ENCODE peak calls at places on chromosomes 5 and 9, in eight cellular contexts. P is aorta, B is fibroblast of lung, D is iPS DF 6.9, R is astrocyte, K is hepatocyte, X is transverse colon, A is AG04450. G is an unnamed sample.

GRCh38 chr5:77620404-77620803 is 18.1 kb downstream of the OTP start:
- DNase-seq in K (peak), D (no peak), X (no peak), P (no peak), A (no peak), B (no peak), R (no peak), G (no peak)

GRCh38 chr9:101047848-101048402 is 19.4 kb downstream of the PLPPR1 start:
- DNase-seq in K (no peak), P (no peak), B (no peak), A (no peak), R (no peak), X (no peak), D (no peak), G (no peak)

GRCh38 chr9:128414461-128414860 is 6.2 kb upstream of the CERCAM start:
- DNase-seq in P (no peak), K (peak), X (no peak), A (no peak), D (no peak), B (no peak), R (no peak), G (no peak)

GRCh38 chr9:71145179-71145578 is 23.8 kb upstream of the TRPM3 start:
- DNase-seq in B (no peak), K (peak), X (no peak), D (no peak), P (no peak), R (no peak), A (no peak), G (no peak)

GRCh38 chr5:141039517-141039916 is 11.7 kb upstream of the PCDHB1 start:
- DNase-seq in D (no peak), A (no peak), K (peak), P (no peak), R (no peak), X (no peak), B (no peak), G (no peak)

GRCh38 chr9:128928624-128929023 is 7.8 kb downstream of the PHYHD1 start:
- DNase-seq in X (no peak), A (no peak), D (no peak), B (no peak), R (no peak), P (no peak), K (no peak), G (no peak)

GRCh38 chr9:124137944-124138335 is 119.8 kb upstream of the NEK6 start:
- DNase-seq in B (no peak), R (no peak), K (no peak), A (no peak), P (no peak), D (no peak), X (no peak), G (no peak)

GRCh38 chr5:160305319-160305718 is 7.0 kb downstream of the CCNJL start:
- DNase-seq in R (no peak), K (no peak), D (no peak), A (no peak), P (no peak), B (no peak), X (no peak), G (no peak)

GRCh38 chr5:76337949-76338589 is 65.0 kb upstream of the IQGAP2 start:
- DNase-seq in D (peak), R (peak), B (peak), A (peak), X (peak), P (no peak), K (peak), G (no peak)

GRCh38 chr9:133844876-133845658 is 106.9 kb upstream of the SARDH start:
- DNase-seq in K (peak), X (peak), P (peak), B (peak), R (peak), A (no peak), D (no peak), G (peak)

GRCh38 chr9:97781902-97782301 is 71.1 kb upstream of the FOXE1 start:
- DNase-seq in B (no peak), K (no peak), D (no peak), A (no peak), X (no peak), P (no peak), R (no peak), G (no peak)

GRCh38 chr9:124006448-124007156 is 5.0 kb upstream of the LHX2 start:
- DNase-seq in A (no peak), P (no peak), R (no peak), D (no peak), B (no peak), X (no peak), K (no peak), G (no peak)

GRCh38 chr9:94806307-94806893 is 79.9 kb downstream of the AOPEP start:
- DNase-seq in B (no peak), A (no peak), K (peak), X (no peak), P (no peak), D (no peak), R (no peak), G (no peak)

GRCh38 chr9:79611091-79611614 is 39.4 kb downstream of the TLE4 start:
- DNase-seq in B (peak), R (peak), K (no peak), A (peak), X (no peak), D (no peak), P (no peak), G (no peak)

GRCh38 chr5:56594821-56595220 is 220.5 kb upstream of the MAP3K1 start:
- DNase-seq in R (no peak), B (no peak), P (no peak), X (no peak), A (no peak), D (no peak), K (no peak), G (no peak)

GRCh38 chr9:89786650-89787049 is 181.8 kb downstream of the GADD45G start:
- DNase-seq in D (no peak), R (no peak), A (no peak), B (peak), X (peak), P (no peak), K (no peak), G (no peak)

GRCh38 chr5:160165137-160166068 is 46.2 kb upstream of the PWWP2A start:
- DNase-seq in A (peak), X (peak), D (peak), P (peak), B (peak), K (peak), R (peak), G (peak)

GRCh38 chr9:76704601-76705204 is 59.5 kb upstream of the PCA3 start:
- DNase-seq in P (no peak), X (no peak), R (peak), D (peak), K (peak), B (peak), A (peak), G (no peak)

GRCh38 chr9:95857122-95857521 is 18.4 kb upstream of the ERCC6L2 start:
- DNase-seq in X (no peak), K (peak), P (no peak), D (no peak), R (peak), B (peak), A (peak), G (no peak)

GRCh38 chr5:52840286-52841050 is 52.8 kb downstream of the ITGA1 start:
- DNase-seq in R (peak), B (peak), X (no peak), D (no peak), K (no peak), A (no peak), P (no peak), G (no peak)

GRCh38 chr5:150578781-150579461 is 61.5 kb upstream of the SYNPO start:
- DNase-seq in P (peak), A (no peak), D (no peak), X (no peak), R (no peak), B (no peak), K (no peak), G (no peak)

GRCh38 chr9:134304306-134304705 is 21.9 kb upstream of the RXRA start:
- DNase-seq in B (no peak), P (peak), K (no peak), R (no peak), X (no peak), D (no peak), A (no peak), G (peak)

GRCh38 chr5:131628990-131629389 is 6.0 kb downstream of the RAPGEF6 start:
- DNase-seq in R (peak), X (peak), D (no peak), P (no peak), K (no peak), A (no peak), B (no peak), G (no peak)

GRCh38 chr9:110278080-110278707 is 21.9 kb upstream of the TXN start:
- DNase-seq in X (no peak), B (no peak), P (no peak), D (no peak), A (no peak), K (no peak), R (peak), G (no peak)

GRCh38 chr5:159732220-159732619 is 184.1 kb upstream of the ADRA1B start:
- DNase-seq in B (no peak), X (no peak), R (peak), A (no peak), K (no peak), P (no peak), D (no peak), G (no peak)

GRCh38 chr9:115883467-115884329 is 269.9 kb upstream of the PAPPA start:
- DNase-seq in K (peak), B (peak), X (no peak), P (no peak), R (peak), A (peak), D (peak), G (no peak)

DNA sequence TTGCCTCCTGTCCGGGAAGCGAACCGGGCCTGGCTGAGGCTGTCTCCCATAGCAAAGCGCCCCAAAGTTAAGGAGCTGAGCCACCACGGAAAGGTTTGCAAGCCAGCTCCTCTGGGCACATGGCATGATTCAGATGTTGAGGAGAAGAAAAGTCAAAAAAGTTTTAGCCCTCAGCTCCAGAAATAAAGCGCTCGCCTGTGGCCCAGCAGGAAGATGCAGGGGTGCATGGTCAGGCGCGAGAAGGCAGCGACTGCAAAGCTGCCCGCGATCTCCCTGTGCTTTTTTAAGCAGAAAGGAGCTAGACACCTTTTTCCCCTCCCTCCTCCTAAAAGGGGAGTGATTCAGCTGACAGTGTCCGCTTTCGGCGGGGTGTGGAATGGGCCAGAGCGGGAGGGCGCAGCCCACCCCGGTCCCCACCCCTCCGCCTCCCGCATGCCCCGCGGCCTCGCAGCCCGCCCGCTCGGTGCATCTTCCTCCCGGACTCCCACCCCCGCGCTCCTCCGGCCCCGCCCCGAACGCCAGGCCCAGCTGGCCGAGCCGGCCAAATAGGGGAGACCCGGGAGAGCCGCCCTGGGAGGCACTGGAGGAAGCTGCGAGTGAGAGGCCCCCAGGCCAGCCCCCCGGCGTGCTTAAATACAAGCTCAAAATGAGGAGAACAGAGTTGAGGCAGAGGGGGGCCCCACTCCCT is at the start of gene ADAMTS12:
- DNase-seq in D (no peak), R (peak), A (peak), K (peak), P (peak), B (peak), X (peak), G (peak)
- H3K27ac ChIP-seq in D (no peak), R (peak), A (peak), K (no peak), P (peak), B (peak), X (peak), G (no peak)

GRCh38 chr5:153573326-153574033 is 83.0 kb downstream of the GRIA1 start:
- DNase-seq in X (no peak), R (no peak), K (no peak), P (no peak), D (no peak), B (no peak), A (no peak), G (no peak)
- H3K27ac ChIP-seq in X (no peak), R (no peak), K (no peak), P (peak), D (no peak), B (no peak), A (no peak), G (no peak)

GRCh38 chr5:97943036-97943435 is 760.0 kb upstream of the RIOK2 start:
- DNase-seq in X (no peak), K (no peak), R (no peak), P (no peak), D (no peak), A (no peak), B (no peak), G (no peak)
- H3K27ac ChIP-seq in X (no peak), K (no peak), R (no peak), P (no peak), D (no peak), A (no peak), B (no peak), G (no peak)

DNA sequence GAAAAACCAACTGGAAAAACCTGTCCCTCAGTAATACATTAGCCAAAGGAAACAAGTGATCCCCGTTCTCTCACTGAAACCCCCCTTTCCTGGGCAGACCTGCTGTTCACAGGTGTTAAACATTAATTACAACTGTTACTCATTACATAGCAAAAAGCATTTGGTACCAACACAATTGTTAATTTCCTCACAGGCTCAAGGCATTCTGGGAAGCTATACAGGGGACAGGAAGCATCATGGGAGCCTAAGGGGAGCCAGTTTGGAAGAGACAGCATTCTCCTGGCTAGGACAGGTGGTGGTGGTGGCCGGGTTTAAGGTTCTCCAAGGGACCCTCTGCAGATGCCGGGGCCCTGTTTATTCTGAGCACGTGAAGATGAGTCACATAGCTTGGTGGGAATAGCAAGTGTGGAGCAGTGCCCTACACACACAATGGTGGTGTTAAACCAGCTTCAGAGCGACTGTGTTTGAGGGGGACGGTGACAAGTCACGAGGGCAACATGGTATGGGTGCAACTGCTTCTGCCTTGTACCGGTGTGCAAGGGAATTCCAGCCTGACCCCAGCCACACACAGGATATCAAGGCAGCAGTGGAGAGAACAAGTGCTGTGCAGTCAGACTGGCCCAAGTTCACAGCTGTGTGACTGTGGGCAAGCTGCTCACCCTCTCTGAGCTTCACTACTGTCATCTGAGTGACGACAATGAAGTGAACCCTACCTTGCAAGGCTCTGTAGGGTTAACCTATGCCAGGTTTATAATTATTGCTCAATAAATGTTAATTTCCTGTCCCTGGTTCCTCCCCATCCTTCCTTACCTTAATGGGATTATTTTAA is 62.7 kb upstream of the SLC25A51 start:
- DNase-seq in A (no peak), K (peak), D (no peak), R (no peak), X (peak), P (peak), B (no peak), G (no peak)
- H3K27ac ChIP-seq in A (peak), K (peak), D (no peak), R (peak), X (peak), P (no peak), B (no peak), G (peak)

GRCh38 chr5:61904730-61905129 is 401.3 kb upstream of the KIF2A start:
- DNase-seq in B (no peak), A (no peak), X (no peak), K (no peak), P (no peak), R (no peak), D (no peak), G (no peak)
- H3K27ac ChIP-seq in B (no peak), A (no peak), X (no peak), K (no peak), P (no peak), R (no peak), D (no peak), G (no peak)

DNA sequence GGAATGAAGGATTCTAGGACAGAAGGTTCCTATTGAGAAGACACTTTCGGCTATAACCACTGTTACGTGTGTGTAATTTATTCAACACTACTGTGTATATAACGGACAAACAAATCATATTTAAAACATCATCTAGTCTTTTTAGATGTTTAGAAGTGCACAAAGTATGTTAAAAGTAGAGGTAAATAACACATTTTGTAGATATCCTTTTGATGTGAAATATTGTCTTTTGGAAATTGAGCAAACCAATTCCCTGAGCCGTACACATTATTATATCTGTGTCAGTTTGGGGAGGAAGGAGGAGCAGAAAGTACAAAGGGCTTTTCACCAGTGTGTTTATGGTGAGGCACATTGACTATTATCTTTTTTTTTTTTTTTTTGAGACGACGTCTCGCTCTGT is 39.1 kb upstream of the ANKRD18A start:
- DNase-seq in B (no peak), P (no peak), K (no peak), R (no peak), X (no peak), D (no peak), A (no peak), G (no peak)
- H3K27ac ChIP-seq in B (no peak), P (no peak), K (no peak), R (no peak), X (no peak), D (no peak), A (no peak), G (no peak)

GRCh38 chr9:131529597-131530545 is 1.2 kb downstream of the UCK1 start:
- DNase-seq in R (no peak), A (no peak), D (no peak), K (no peak), B (no peak), X (no peak), P (no peak), G (no peak)
- H3K27ac ChIP-seq in R (no peak), A (no peak), D (no peak), K (peak), B (peak), X (peak), P (no peak), G (no peak)

GRCh38 chr5:139635606-139636206 is 12.4 kb upstream of the CXXC5 start:
- DNase-seq in B (peak), A (peak), X (peak), P (peak), D (no peak), R (peak), K (peak), G (peak)
- H3K27ac ChIP-seq in B (peak), A (peak), X (peak), P (no peak), D (no peak), R (peak), K (peak), G (peak)

GRCh38 chr5:172435362-172436077 is 18.8 kb downstream of the SH3PXD2B start:
- DNase-seq in R (no peak), D (no peak), A (no peak), K (no peak), B (no peak), P (no peak), X (no peak), G (no peak)

GRCh38 chr5:172438304-172438652 is 16.0 kb downstream of the SH3PXD2B start:
- DNase-seq in A (no peak), R (no peak), X (no peak), K (no peak), P (no peak), D (no peak), B (no peak), G (no peak)

GRCh38 chr5:172436874-172437369 is 17.4 kb downstream of the SH3PXD2B start:
- DNase-seq in D (no peak), B (no peak), K (no peak), R (no peak), X (no peak), P (no peak), A (no peak), G (no peak)

GRCh38 chr5:172436078-172436873 is 18.0 kb downstream of the SH3PXD2B start:
- DNase-seq in D (no peak), X (no peak), R (no peak), B (no peak), P (peak), A (no peak), K (no peak), G (no peak)

GRCh38 chr5:172437445-172438303 is 16.7 kb downstream of the SH3PXD2B start:
- DNase-seq in D (no peak), X (peak), A (no peak), R (peak), B (peak), K (peak), P (peak), G (no peak)
- H3K27ac ChIP-seq in D (no peak), X (peak), A (no peak), R (no peak), B (no peak), K (peak), P (peak), G (peak)

GRCh38 chr5:126852104-126852531 is 75.2 kb downstream of the LMNB1 start:
- DNase-seq in X (no peak), A (no peak), R (no peak), D (no peak), B (no peak), K (no peak), P (no peak), G (no peak)
- H3K27ac ChIP-seq in X (peak), A (no peak), R (no peak), D (no peak), B (no peak), K (no peak), P (no peak), G (peak)